ENCODE peak calls at places on chromosomes 6 and 20, in six cellular contexts. One of them, this sample, is unnamed. For H3K4me1, the result is how much of the 10 kb centered on the place peaks cover.

GRCh38 chr6:4804095-4804494 is 27.9 kb downstream of the CDYL start:
- DNase-seq in A549: no peak
- DNase-seq in thoracic aorta: no peak
- DNase-seq in cardiac muscle cell: no peak
- DNase-seq in mesenchymal stem cell: peak
- DNase-seq in lower lobe of right lung: no peak
- DNase-seq in this sample: no peak

GRCh38 chr6:43328528-43328927 is 19.9 kb upstream of the CRIP3 start:
- DNase-seq in mesenchymal stem cell: no peak
- DNase-seq in cardiac muscle cell: peak
- DNase-seq in A549: no peak
- DNase-seq in thoracic aorta: no peak
- DNase-seq in lower lobe of right lung: no peak
- DNase-seq in this sample: no peak

GRCh38 chr6:51768087-51768486 is 319.3 kb downstream of the PKHD1 start:
- DNase-seq in cardiac muscle cell: no peak
- DNase-seq in mesenchymal stem cell: no peak
- DNase-seq in lower lobe of right lung: no peak
- DNase-seq in thoracic aorta: no peak
- DNase-seq in A549: no peak
- DNase-seq in this sample: no peak

GRCh38 chr6:8059129-8059528 is 5.1 kb downstream of the BLOC1S5 start:
- DNase-seq in cardiac muscle cell: peak
- DNase-seq in mesenchymal stem cell: peak
- DNase-seq in A549: no peak
- DNase-seq in thoracic aorta: no peak
- DNase-seq in lower lobe of right lung: no peak
- DNase-seq in this sample: no peak

GRCh38 chr6:164098857-164099534 is 684.5 kb downstream of the QKI start:
- DNase-seq in A549: no peak
- DNase-seq in thoracic aorta: no peak
- DNase-seq in mesenchymal stem cell: peak
- DNase-seq in lower lobe of right lung: no peak
- DNase-seq in cardiac muscle cell: peak
- DNase-seq in this sample: no peak

GRCh38 chr6:28597217-28597835 is 71.6 kb downstream of the GPX5 start:
- DNase-seq in thoracic aorta: no peak
- DNase-seq in mesenchymal stem cell: peak
- DNase-seq in lower lobe of right lung: no peak
- DNase-seq in cardiac muscle cell: no peak
- DNase-seq in A549: peak
- DNase-seq in this sample: no peak

GRCh38 chr6:144939926-144940325 is 654.8 kb downstream of the UTRN start:
- DNase-seq in mesenchymal stem cell: no peak
- DNase-seq in A549: no peak
- DNase-seq in thoracic aorta: no peak
- DNase-seq in cardiac muscle cell: no peak
- DNase-seq in lower lobe of right lung: no peak
- DNase-seq in this sample: no peak

GRCh38 chr6:11908706-11909105 is 103.4 kb upstream of the HIVEP1 start:
- DNase-seq in cardiac muscle cell: no peak
- DNase-seq in mesenchymal stem cell: no peak
- DNase-seq in lower lobe of right lung: no peak
- DNase-seq in A549: no peak
- DNase-seq in thoracic aorta: no peak
- DNase-seq in this sample: no peak

GRCh38 chr6:131744432-131744831 is 33.6 kb upstream of the CTAGE9 start:
- DNase-seq in mesenchymal stem cell: no peak
- DNase-seq in A549: no peak
- DNase-seq in lower lobe of right lung: no peak
- DNase-seq in thoracic aorta: no peak
- DNase-seq in cardiac muscle cell: no peak
- DNase-seq in this sample: no peak

GRCh38 chr20:18252597-18253451 is 35.5 kb upstream of the ZNF133 start:
- DNase-seq in lower lobe of right lung: peak
- DNase-seq in thoracic aorta: no peak
- DNase-seq in mesenchymal stem cell: no peak
- DNase-seq in A549: peak
- DNase-seq in cardiac muscle cell: no peak
- DNase-seq in this sample: no peak

GRCh38 chr6:382883-383420 is 8.6 kb upstream of the IRF4 start:
- DNase-seq in lower lobe of right lung: no peak
- DNase-seq in mesenchymal stem cell: no peak
- DNase-seq in cardiac muscle cell: no peak
- DNase-seq in thoracic aorta: no peak
- DNase-seq in A549: no peak
- DNase-seq in this sample: no peak

GRCh38 chr6:126372626-126373025 is 32.7 kb downstream of the CENPW start:
- DNase-seq in cardiac muscle cell: no peak
- DNase-seq in mesenchymal stem cell: no peak
- DNase-seq in thoracic aorta: no peak
- DNase-seq in lower lobe of right lung: no peak
- DNase-seq in A549: no peak
- DNase-seq in this sample: no peak

GRCh38 chr20:17513956-17514355 is 17.2 kb downstream of the BFSP1 start:
- DNase-seq in thoracic aorta: no peak
- DNase-seq in mesenchymal stem cell: no peak
- DNase-seq in cardiac muscle cell: no peak
- DNase-seq in lower lobe of right lung: no peak
- DNase-seq in A549: no peak
- DNase-seq in this sample: no peak

GRCh38 chr6:166906376-166907044 is 49.8 kb downstream of the RNASET2 start:
- DNase-seq in lower lobe of right lung: no peak
- DNase-seq in thoracic aorta: no peak
- DNase-seq in A549: no peak
- DNase-seq in cardiac muscle cell: no peak
- DNase-seq in mesenchymal stem cell: no peak
- DNase-seq in this sample: no peak

GRCh38 chr6:37679539-37680476 is 17.9 kb downstream of the MDGA1 start:
- DNase-seq in cardiac muscle cell: no peak
- DNase-seq in A549: no peak
- DNase-seq in lower lobe of right lung: no peak
- DNase-seq in thoracic aorta: no peak
- DNase-seq in mesenchymal stem cell: no peak
- DNase-seq in this sample: no peak

GRCh38 chr6:35419961-35420360 is 32.2 kb upstream of the FANCE start:
- DNase-seq in thoracic aorta: no peak
- DNase-seq in lower lobe of right lung: no peak
- DNase-seq in A549: no peak
- DNase-seq in cardiac muscle cell: no peak
- DNase-seq in mesenchymal stem cell: no peak
- DNase-seq in this sample: no peak

GRCh38 chr6:114718716-114719270 is 376.0 kb upstream of the HS3ST5 start:
- DNase-seq in thoracic aorta: no peak
- DNase-seq in cardiac muscle cell: no peak
- DNase-seq in A549: no peak
- DNase-seq in lower lobe of right lung: no peak
- DNase-seq in mesenchymal stem cell: no peak
- DNase-seq in this sample: no peak

GRCh38 chr6:144055121-144055931 is 40.0 kb downstream of the SF3B5 start:
- DNase-seq in cardiac muscle cell: no peak
- DNase-seq in lower lobe of right lung: no peak
- DNase-seq in mesenchymal stem cell: no peak
- DNase-seq in thoracic aorta: no peak
- DNase-seq in A549: no peak
- DNase-seq in this sample: no peak

GRCh38 chr6:15317251-15317650 is 71.4 kb downstream of the JARID2 start:
- DNase-seq in thoracic aorta: no peak
- DNase-seq in lower lobe of right lung: no peak
- DNase-seq in cardiac muscle cell: no peak
- DNase-seq in mesenchymal stem cell: no peak
- DNase-seq in A549: no peak
- DNase-seq in this sample: no peak

GRCh38 chr20:46118481-46119020 is 437 bp downstream of the CD40 start:
- DNase-seq in A549: no peak
- DNase-seq in mesenchymal stem cell: peak
- DNase-seq in thoracic aorta: no peak
- DNase-seq in lower lobe of right lung: peak
- DNase-seq in cardiac muscle cell: no peak
- DNase-seq in this sample: no peak

GRCh38 chr6:18501313-18502013 is 114.3 kb downstream of the RNF144B start:
- DNase-seq in A549: no peak
- DNase-seq in cardiac muscle cell: no peak
- DNase-seq in mesenchymal stem cell: peak
- DNase-seq in thoracic aorta: no peak
- DNase-seq in lower lobe of right lung: peak
- DNase-seq in this sample: no peak

GRCh38 chr6:86477510-86478166 is 459.7 kb upstream of the HTR1E start:
- DNase-seq in cardiac muscle cell: peak
- DNase-seq in mesenchymal stem cell: no peak
- DNase-seq in thoracic aorta: no peak
- DNase-seq in A549: no peak
- DNase-seq in lower lobe of right lung: no peak
- DNase-seq in this sample: no peak
- H3K27ac ChIP-seq in cardiac muscle cell: no peak
- H3K27ac ChIP-seq in mesenchymal stem cell: no peak
- H3K27ac ChIP-seq in thoracic aorta: no peak
- H3K27ac ChIP-seq in A549: no peak
- H3K27ac ChIP-seq in lower lobe of right lung: no peak
- H3K27ac ChIP-seq in this sample: no peak

DNA sequence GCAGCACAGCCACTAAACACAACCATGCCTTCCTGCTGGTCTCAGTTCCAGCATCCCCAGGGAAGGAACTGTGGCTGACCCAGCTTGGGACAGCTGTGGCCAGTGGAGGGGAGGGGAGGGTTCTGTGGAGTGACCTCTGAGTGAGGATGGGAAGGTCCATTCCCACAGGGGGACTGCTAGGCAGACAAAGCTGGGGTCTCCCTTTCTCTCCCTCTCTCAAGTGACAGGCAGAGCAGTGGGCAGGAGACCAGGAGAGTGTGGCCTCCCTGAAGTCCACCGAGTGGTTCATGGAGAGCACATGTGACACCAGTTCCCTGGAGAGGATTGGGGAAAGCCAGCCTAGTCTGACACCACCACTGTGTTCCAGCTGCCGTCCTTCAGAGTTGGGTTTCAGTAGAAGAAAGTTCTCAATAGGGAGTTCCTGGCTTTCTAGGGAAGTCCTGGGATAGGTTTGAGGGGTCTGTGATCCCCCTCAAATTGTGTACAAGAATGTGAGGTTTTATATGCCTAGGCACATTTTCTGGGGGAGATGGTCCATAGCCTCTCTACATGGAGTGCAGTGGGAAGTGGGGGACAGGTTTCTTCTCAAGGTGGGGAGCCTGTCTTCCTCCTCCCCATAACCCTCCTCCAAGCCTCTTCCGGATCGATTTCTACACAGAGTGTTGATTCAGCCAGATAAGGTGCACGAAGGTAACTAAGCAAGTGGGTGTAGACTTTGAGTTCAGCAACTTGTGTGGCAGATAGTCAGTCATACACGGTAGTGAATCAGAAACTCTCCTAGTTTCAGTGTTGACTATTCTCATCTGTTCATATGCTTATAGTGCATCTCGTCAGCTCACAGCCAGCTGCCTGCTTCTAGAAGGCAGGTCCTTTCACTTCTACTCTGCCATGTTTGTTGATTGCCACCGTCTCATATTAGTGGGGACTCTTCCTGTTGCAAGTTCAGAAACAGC is 18.9 kb downstream of the MANBAL start:
- DNase-seq in lower lobe of right lung: no peak
- DNase-seq in mesenchymal stem cell: no peak
- DNase-seq in thoracic aorta: no peak
- DNase-seq in A549: no peak
- DNase-seq in cardiac muscle cell: no peak
- DNase-seq in this sample: no peak
- H3K4me1 ChIP-seq in lower lobe of right lung: under half
- H3K4me1 ChIP-seq in mesenchymal stem cell: under half
- H3K4me1 ChIP-seq in thoracic aorta: under half
- H3K4me1 ChIP-seq in A549: under half
- H3K4me1 ChIP-seq in cardiac muscle cell: under half
- H3K4me1 ChIP-seq in this sample: under half

GRCh38 chr6:56840467-56841371 is 114.2 kb upstream of the BEND6 start:
- DNase-seq in mesenchymal stem cell: peak
- DNase-seq in cardiac muscle cell: no peak
- DNase-seq in thoracic aorta: no peak
- DNase-seq in A549: no peak
- DNase-seq in lower lobe of right lung: no peak
- DNase-seq in this sample: no peak

GRCh38 chr6:56841751-56842150 is 113.2 kb upstream of the BEND6 start:
- DNase-seq in lower lobe of right lung: no peak
- DNase-seq in thoracic aorta: no peak
- DNase-seq in cardiac muscle cell: no peak
- DNase-seq in mesenchymal stem cell: no peak
- DNase-seq in A549: no peak
- DNase-seq in this sample: no peak

GRCh38 chr6:56842602-56843475 is 112.1 kb upstream of the BEND6 start:
- DNase-seq in cardiac muscle cell: peak
- DNase-seq in A549: no peak
- DNase-seq in thoracic aorta: no peak
- DNase-seq in mesenchymal stem cell: peak
- DNase-seq in lower lobe of right lung: peak
- DNase-seq in this sample: no peak

GRCh38 chr6:56839533-56840183 is 115.2 kb upstream of the BEND6 start:
- DNase-seq in mesenchymal stem cell: no peak
- DNase-seq in cardiac muscle cell: no peak
- DNase-seq in A549: no peak
- DNase-seq in thoracic aorta: no peak
- DNase-seq in lower lobe of right lung: no peak
- DNase-seq in this sample: no peak

GRCh38 chr6:56841372-56841749 is 113.5 kb upstream of the BEND6 start:
- DNase-seq in lower lobe of right lung: no peak
- DNase-seq in mesenchymal stem cell: no peak
- DNase-seq in cardiac muscle cell: no peak
- DNase-seq in A549: no peak
- DNase-seq in thoracic aorta: no peak
- DNase-seq in this sample: no peak
- H3K4me3 ChIP-seq in lower lobe of right lung: peak
- H3K4me3 ChIP-seq in mesenchymal stem cell: peak
- H3K4me3 ChIP-seq in cardiac muscle cell: peak
- H3K4me3 ChIP-seq in A549: peak
- H3K4me3 ChIP-seq in thoracic aorta: peak
- H3K4me3 ChIP-seq in this sample: no peak

GRCh38 chr6:82330171-82330804 is 33.3 kb upstream of the TPBG start:
- DNase-seq in cardiac muscle cell: no peak
- DNase-seq in A549: no peak
- DNase-seq in lower lobe of right lung: no peak
- DNase-seq in thoracic aorta: no peak
- DNase-seq in mesenchymal stem cell: no peak
- DNase-seq in this sample: no peak
- H3K27ac ChIP-seq in cardiac muscle cell: no peak
- H3K27ac ChIP-seq in A549: no peak
- H3K27ac ChIP-seq in lower lobe of right lung: no peak
- H3K27ac ChIP-seq in thoracic aorta: no peak
- H3K27ac ChIP-seq in mesenchymal stem cell: no peak
- H3K27ac ChIP-seq in this sample: no peak